ENCODE peak calls at places on chromosomes 11 and 22, in six cellular contexts. W is stimulated activated CD4-positive, alpha-beta T cell treated with anti-CD3 and anti-CD28 coated beads, TNF-alpha, amount 100 ng/mL, for 1 hour; A is aorta; R is lung microvascular endothelial cell; S is GM12892; X is SHP77 treated with DMSO at 0.1 percent for 48 hours. B is an unnamed sample.

GRCh38 chr11:47388697-47389576 is 10.6 kb upstream of the SPI1 start:
- DNase-seq in W (no peak), A (no peak), R (no peak), S (no peak), X (no peak), B (no peak)

GRCh38 chr22:38236786-38237185 is 35.0 kb downstream of the MAFF start:
- DNase-seq in W (no peak), A (no peak), R (no peak), S (no peak), X (no peak), B (no peak)

GRCh38 chr11:35045219-35045819 is 93.7 kb upstream of the CD44 start:
- DNase-seq in W (peak), A (no peak), R (peak), S (no peak), X (no peak), B (no peak)

GRCh38 chr11:32466279-32466915 is 31.1 kb upstream of the WT1 start:
- DNase-seq in W (no peak), A (no peak), R (no peak), S (no peak), X (no peak), B (no peak)

GRCh38 chr22:50317178-50317577 is 9.6 kb downstream of the DENND6B start:
- DNase-seq in W (no peak), A (no peak), R (no peak), S (peak), X (no peak), B (no peak)

GRCh38 chr11:115919341-115920086 is 415.3 kb upstream of the CADM1 start:
- DNase-seq in W (no peak), A (no peak), R (no peak), S (no peak), X (no peak), B (peak)

GRCh38 chr11:4459470-4459869 is 10.4 kb downstream of the OR52K2 start:
- DNase-seq in W (no peak), A (no peak), R (no peak), S (no peak), X (no peak), B (no peak)

GRCh38 chr11:92765965-92766371 is 203.5 kb upstream of the MTNR1B start:
- DNase-seq in W (no peak), A (no peak), R (peak), S (no peak), X (no peak), B (no peak)

GRCh38 chr22:31093090-31093850 is 12.2 kb downstream of the SMTN start:
- DNase-seq in W (no peak), A (peak), R (no peak), S (peak), X (no peak), B (no peak)

GRCh38 chr11:2589538-2589934 is 110.3 kb downstream of the KCNQ1OT1 start:
- DNase-seq in W (no peak), A (peak), R (no peak), S (peak), X (no peak), B (no peak)